ENCODE peak calls at places on chromosomes 11 and 22, in four cellular contexts. E is neural crest cell; I is activated CD4-positive, alpha-beta T cell treated with anti-CD3 and anti-CD28 coated beads, Interleukin-2, amount 10 ng/mL, durations not matched to agents 7 days and 5 days; G is KG1. R is an unnamed sample.

GRCh38 chr22:17917490-17917983 is 106.8 kb downstream of the MICAL3 start:
- DNase-seq in E (no peak), G (no peak), I (peak), R (no peak)

GRCh38 chr22:27810566-27810965 is 9.0 kb upstream of the MN1 start:
- DNase-seq in I (no peak), G (no peak), E (no peak), R (no peak)

GRCh38 chr22:31556627-31557203 is 60.4 kb downstream of the SFI1 start:
- DNase-seq in I (peak), E (peak), G (no peak), R (no peak)

GRCh38 chr22:22749167-22749758 is 104.8 kb downstream of the GGTLC2 start:
- DNase-seq in G (no peak), I (no peak), E (no peak), R (no peak)

GRCh38 chr22:43826142-43827093 is 14.3 kb upstream of the EFCAB6 start:
- DNase-seq in E (no peak), G (no peak), I (no peak), R (peak)

GRCh38 chr11:72814139-72814830 is at the start of gene ATG16L2:
- DNase-seq in I (peak), E (peak), G (peak), R (peak)

GRCh38 chr22:46649176-46650077 is 29.2 kb downstream of the GRAMD4 start:
- DNase-seq in G (no peak), I (no peak), E (no peak), R (no peak)

GRCh38 chr11:34977039-34977906 is 60.9 kb downstream of the PDHX start:
- DNase-seq in G (no peak), I (no peak), E (no peak), R (no peak)

GRCh38 chr11:30107899-30108298 is 91.1 kb upstream of the KCNA4 start:
- DNase-seq in I (no peak), E (no peak), G (no peak), R (no peak)

GRCh38 chr11:551596-551995 is 8.9 kb downstream of the LMNTD2 start:
- DNase-seq in E (no peak), I (no peak), G (no peak), R (no peak)

GRCh38 chr22:28911777-28912669 is 28.7 kb downstream of the ZNRF3 start:
- DNase-seq in I (no peak), E (no peak), G (no peak), R (no peak)

GRCh38 chr11:120188371-120188770 is 22.5 kb upstream of the OAF start:
- DNase-seq in G (no peak), I (no peak), E (no peak), R (no peak)

GRCh38 chr11:125402436-125402835 is 93.6 kb downstream of the FEZ1 start:
- DNase-seq in G (no peak), I (no peak), E (no peak), R (no peak)

GRCh38 chr11:12175694-12176241 is 65.4 kb downstream of the MICAL2 start:
- DNase-seq in E (no peak), G (no peak), I (peak), R (no peak)

GRCh38 chr11:93849751-93850584 is 450 bp downstream of the VSTM5 start:
- DNase-seq in E (no peak), I (no peak), G (no peak), R (peak)

GRCh38 chr22:23984430-23984829 is 4.5 kb downstream of the GSTT2 start:
- DNase-seq in G (no peak), I (peak), E (no peak), R (no peak)

GRCh38 chr11:75270896-75271415 is 30.4 kb downstream of the TPBGL start:
- DNase-seq in G (no peak), I (peak), E (no peak), R (no peak)

GRCh38 chr11:1567052-1567720 is 4.9 kb downstream of the DUSP8 start:
- DNase-seq in E (no peak), G (no peak), I (no peak), R (peak)

GRCh38 chr11:116828632-116829524 is 829 bp upstream of the APOC3 start:
- DNase-seq in E (no peak), G (no peak), I (no peak), R (no peak)

GRCh38 chr11:45098929-45099328 is 47.5 kb upstream of the PRDM11 start:
- DNase-seq in G (no peak), I (no peak), E (no peak), R (no peak)

GRCh38 chr11:125451400-125452124 is 44.5 kb downstream of the FEZ1 start:
- DNase-seq in I (no peak), E (peak), G (no peak), R (peak)

GRCh38 chr11:57357827-57358226 is 19.7 kb downstream of the P2RX3 start:
- DNase-seq in G (no peak), E (no peak), I (no peak), R (no peak)

GRCh38 chr11:62708423-62709261 is 1.2 kb downstream of the GNG3 start:
- DNase-seq in G (no peak), E (no peak), I (peak), R (peak)

GRCh38 chr11:117918366-117919255 is 10.6 kb downstream of the TMPRSS13 start:
- DNase-seq in I (no peak), E (no peak), G (no peak), R (no peak)

GRCh38 chr11:134338654-134339053 is 6.9 kb downstream of the GLB1L2 start:
- DNase-seq in E (no peak), G (no peak), I (no peak), R (no peak)

GRCh38 chr11:104127828-104128227 is 36.1 kb downstream of the PDGFD start:
- DNase-seq in G (no peak), I (no peak), E (no peak), R (no peak)

GRCh38 chr22:19480789-19481188 is 1.1 kb downstream of the CDC45 start:
- DNase-seq in G (no peak), I (no peak), E (no peak), R (no peak)

GRCh38 chr11:121348220-121348875 is 55.8 kb downstream of the SC5D start:
- DNase-seq in G (no peak), E (no peak), I (no peak), R (no peak)

GRCh38 chr22:18970180-18970947 is 34.3 kb upstream of the PRODH start:
- DNase-seq in E (peak), G (no peak), I (no peak), R (peak)

GRCh38 chr22:43066844-43067385 is 22.3 kb downstream of the TTLL1 start:
- DNase-seq in G (no peak), I (no peak), E (no peak), R (no peak)

GRCh38 chr11:16909375-16910035 is 104.7 kb downstream of the PLEKHA7 start:
- DNase-seq in G (no peak), I (no peak), E (no peak), R (no peak)

GRCh38 chr11:35796542-35796941 is 134.0 kb downstream of the TRIM44 start:
- DNase-seq in I (no peak), G (no peak), E (no peak), R (no peak)

GRCh38 chr11:76806131-76806530 is 23.0 kb downstream of the TSKU start:
- DNase-seq in E (no peak), G (no peak), I (no peak), R (no peak)

GRCh38 chr22:50305658-50306566 is 1.5 kb downstream of the PLXNB2 start:
- DNase-seq in E (no peak), I (no peak), G (no peak), R (no peak)

GRCh38 chr22:37752189-37753061 is 55.3 kb upstream of the GCAT start:
- DNase-seq in G (no peak), E (peak), I (no peak), R (no peak)

GRCh38 chr22:19535001-19535400 is 10.8 kb upstream of the CLDN5 start:
- DNase-seq in E (no peak), G (no peak), I (no peak), R (no peak)